ENCODE peak calls at places on chromosomes 2 and 18, in four cellular contexts. N is right lobe of liver, O is stomach, C is lower leg skin. E is an unnamed sample.

GRCh38 chr2:4718777-4719176 is 973.4 kb upstream of the SOX11 start:
- DNase-seq in N (no peak), O (no peak), C (no peak), E (no peak)

GRCh38 chr2:102103992-102104871 is 38.3 kb upstream of the IL1R1 start:
- DNase-seq in N (peak; percentile 77), O (peak; percentile 74), C (peak; percentile 93), E (no peak)

GRCh38 chr2:33436083-33436482 is 40.4 kb upstream of the RASGRP3 start:
- DNase-seq in N (no peak), O (no peak), C (no peak), E (no peak)

GRCh38 chr2:52810460-52810859 is 957.1 kb upstream of the CHAC2 start:
- DNase-seq in N (no peak), O (no peak), C (no peak), E (peak; percentile 20)

GRCh38 chr2:198106621-198107020 is 302.2 kb downstream of the PLCL1 start:
- DNase-seq in N (no peak), O (no peak), C (no peak), E (no peak)

GRCh38 chr2:5077479-5078089 is 614.6 kb upstream of the SOX11 start:
- DNase-seq in N (no peak), O (no peak), C (no peak), E (no peak)

GRCh38 chr2:145957929-145958328 is 1438.0 kb upstream of the ZEB2 start:
- DNase-seq in N (no peak), O (no peak), C (no peak), E (no peak)

GRCh38 chr2:216936954-216937357 is 77.1 kb upstream of the TNP1 start:
- DNase-seq in N (no peak), O (no peak), C (peak; percentile 90), E (no peak)

GRCh38 chr2:36596397-36596796 is 1.6 kb downstream of the FEZ2 start:
- DNase-seq in N (no peak), O (no peak), C (no peak), E (no peak)

GRCh38 chr2:64062840-64063239 is 43.6 kb upstream of the VPS54 start:
- DNase-seq in N (no peak), O (no peak), C (no peak), E (no peak)

GRCh38 chr2:216691210-216691741 is 4.1 kb downstream of the IGFBP5 start:
- DNase-seq in N (no peak), O (peak; percentile 75), C (peak; percentile 96), E (peak; percentile 89)

GRCh38 chr2:96143848-96144480 is 1.3 kb downstream of the DUSP2 start:
- DNase-seq in N (no peak), O (peak; percentile 48), C (no peak), E (peak; percentile 93)

GRCh38 chr2:35591886-35592285 is 763.7 kb upstream of the CRIM1 start:
- DNase-seq in N (no peak), O (no peak), C (no peak), E (no peak)

GRCh38 chr2:201116959-201117734 is 1.2 kb downstream of the CFLAR start:
- DNase-seq in N (peak; percentile 80), O (peak; percentile 70), C (peak; percentile 96), E (peak; percentile 46)

GRCh38 chr2:61763605-61764034 is 90.2 kb downstream of the FAM161A start:
- DNase-seq in N (peak; percentile 78), O (peak; percentile 79), C (peak; percentile 94), E (no peak)

GRCh38 chr18:61400714-61401113 is 67.5 kb downstream of the CDH20 start:
- DNase-seq in N (no peak), O (no peak), C (no peak), E (no peak)

GRCh38 chr2:100628506-100628905 is 65.7 kb downstream of the PDCL3 start:
- DNase-seq in N (no peak), O (no peak), C (peak; percentile 77), E (no peak)

GRCh38 chr2:69250981-69251380 is 136.0 kb downstream of the GFPT1 start:
- DNase-seq in N (no peak), O (no peak), C (no peak), E (no peak)

GRCh38 chr2:181904022-181904632 is 12.6 kb downstream of the ITPRID2 start:
- DNase-seq in N (no peak), O (no peak), C (no peak), E (peak; percentile 11)

GRCh38 chr2:44615950-44616518 is 254.3 kb downstream of the CAMKMT start:
- DNase-seq in N (no peak), O (no peak), C (no peak), E (peak; percentile 12)

DNA sequence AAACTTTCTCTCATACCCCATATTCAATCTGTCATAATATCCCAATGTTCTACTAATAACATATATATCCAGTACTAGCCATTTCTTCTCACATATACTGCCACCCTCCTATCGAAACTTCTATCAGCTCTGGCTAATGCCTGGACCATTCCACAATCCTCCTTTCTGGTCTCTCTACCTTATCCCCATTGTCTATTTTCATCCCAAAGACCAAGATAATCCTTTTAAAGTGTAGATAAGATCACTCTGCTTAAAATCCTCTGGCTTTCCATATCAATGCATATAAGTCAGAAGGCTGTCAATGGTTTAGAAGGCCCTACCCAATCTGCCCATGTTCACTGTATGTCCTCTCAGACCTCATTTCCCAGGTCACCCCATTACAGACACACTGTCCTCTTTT is 229.6 kb downstream of the ZEB2 start:
- DNase-seq in N (no peak), O (no peak), C (no peak), E (no peak)
- H3K4me3 ChIP-seq in N (no peak overlapping the region), O (no peak overlapping the region), C (no peak overlapping the region), E (no peak overlapping the region)

DNA sequence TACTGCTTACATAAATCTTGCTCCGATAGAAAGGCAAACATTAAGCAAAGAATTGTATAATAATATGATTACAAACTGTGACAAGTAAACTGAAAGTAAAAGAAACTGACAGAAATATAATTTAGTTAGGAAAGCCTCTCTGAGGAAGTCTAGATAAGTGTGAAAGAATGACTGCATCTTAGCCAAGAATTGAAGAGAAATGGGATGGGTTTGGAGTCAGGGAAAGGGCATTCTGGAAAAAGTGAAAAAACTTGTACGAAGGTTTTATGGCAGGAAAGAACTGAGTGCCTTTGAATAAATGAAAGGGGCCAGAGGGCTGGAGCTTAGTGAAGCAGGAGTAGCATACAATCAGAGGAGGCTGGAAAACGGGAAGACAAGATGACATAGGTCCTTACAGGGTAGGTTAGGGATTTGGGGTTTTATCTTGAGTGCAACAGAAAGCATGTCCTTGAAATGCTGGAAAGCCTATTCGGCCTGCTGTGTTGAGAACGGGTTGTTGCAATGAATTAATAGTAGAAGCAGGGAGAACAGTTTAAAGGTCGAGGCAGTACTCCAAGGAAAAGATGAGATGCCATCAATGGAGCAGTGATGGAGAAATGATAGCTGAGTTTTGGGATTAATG is 152.6 kb upstream of the RND3 start:
- DNase-seq in N (no peak), O (no peak), C (no peak), E (no peak)
- H3K4me3 ChIP-seq in N (no peak overlapping the region), O (no peak overlapping the region), C (no peak overlapping the region), E (no peak overlapping the region)

DNA sequence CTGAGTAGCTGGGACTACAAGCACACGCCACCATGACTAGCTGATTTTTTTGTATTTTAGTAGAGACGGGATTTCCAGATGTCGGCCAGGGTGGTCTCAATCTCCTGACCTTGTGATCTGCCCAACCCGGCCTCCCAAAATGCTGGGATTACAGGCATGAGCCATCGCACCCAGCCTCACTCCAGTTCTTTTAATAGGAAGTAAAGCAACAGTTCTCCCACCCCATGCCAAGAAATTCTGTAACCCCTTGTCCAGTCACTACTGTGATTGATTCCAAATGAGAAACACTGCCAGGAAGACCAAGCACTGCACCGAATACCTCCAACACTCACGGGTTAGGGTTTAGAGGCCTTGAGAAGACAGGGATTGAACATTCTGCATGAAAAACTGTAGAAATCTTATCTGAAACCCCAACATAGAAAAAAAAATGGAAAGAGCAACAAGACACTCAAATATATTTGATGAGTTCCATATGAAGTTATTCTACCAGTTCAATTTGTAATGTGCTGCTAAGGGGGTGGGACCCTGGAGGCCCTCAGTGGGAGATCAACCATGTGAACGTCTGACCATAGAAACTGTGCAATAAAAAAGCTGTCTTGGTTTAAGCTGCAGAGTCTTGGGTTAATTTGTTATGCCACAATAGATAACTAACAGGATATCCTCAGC is 48.2 kb upstream of the BIN1 start:
- DNase-seq in N (no peak), O (no peak), C (no peak), E (no peak)
- H3K4me3 ChIP-seq in N (no peak overlapping the region), O (no peak overlapping the region), C (no peak overlapping the region), E (no peak overlapping the region)

DNA sequence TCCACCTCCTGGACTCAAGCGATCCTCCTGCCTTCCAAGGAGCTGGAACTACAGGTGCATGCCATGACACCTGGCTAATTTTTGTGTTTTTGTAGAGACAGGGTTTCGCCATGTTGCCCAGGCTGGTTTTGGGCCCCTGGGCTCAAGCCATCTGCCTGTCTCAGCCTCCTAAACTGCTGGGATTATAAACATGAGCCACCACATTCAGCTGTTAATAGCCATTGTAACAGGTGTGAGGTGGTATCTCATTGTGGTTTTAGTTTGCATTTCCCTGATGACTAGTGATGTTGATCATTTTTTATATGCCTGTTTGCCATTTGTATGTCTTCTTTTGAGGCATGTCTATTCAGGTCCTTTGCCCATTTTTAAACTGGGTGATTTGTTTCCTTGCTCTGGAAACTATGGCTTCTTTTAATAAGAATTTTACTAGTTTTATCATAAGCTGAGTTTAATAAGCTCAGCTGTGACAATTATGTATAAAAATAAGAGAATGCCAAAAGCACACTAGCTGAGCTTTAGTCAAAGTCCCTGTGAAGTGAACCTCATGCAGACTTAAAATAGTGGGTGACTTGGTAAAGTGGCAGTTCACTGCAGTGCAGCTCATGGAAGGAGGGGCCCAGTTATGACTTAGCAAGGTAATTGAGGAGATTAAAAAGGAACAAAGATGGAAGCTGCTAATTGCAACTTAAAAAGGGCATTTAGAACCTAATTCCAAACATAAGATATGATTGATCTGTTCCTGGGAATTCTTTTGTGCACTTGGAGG is 465.0 kb downstream of the TGIF1 start:
- DNase-seq in N (no peak), O (no peak), C (no peak), E (no peak)
- H3K4me3 ChIP-seq in N (no peak overlapping the region), O (no peak overlapping the region), C (no peak overlapping the region), E (no peak overlapping the region)

E was measured in H7.